ENCODE peak calls at places on chromosomes 2 and 18, in five cellular contexts. W is stomach, K is fibroblast of mammary gland, F is skeletal muscle cell, P is breast epithelium. U is an unnamed sample.

GRCh38 chr2:159211447-159212396 is 74.8 kb downstream of the WDSUB1 start:
- DNase-seq in F (no peak), P (no peak), K (no peak), W (no peak), U (no peak)

GRCh38 chr2:70993689-70993986 is 1.0 kb downstream of the TEX261 start:
- DNase-seq in F (no peak), P (no peak), W (no peak), K (no peak), U (no peak)

GRCh38 chr2:216070195-216070594 is 11.4 kb downstream of the PECR start:
- DNase-seq in F (no peak), K (no peak), W (no peak), P (no peak), U (no peak)

GRCh38 chr2:92074549-92074898 is 2796.7 kb upstream of the TEKT4 start:
- DNase-seq in W (peak), F (no peak), K (no peak), P (peak), U (no peak)

GRCh38 chr18:11096839-11097750 is 52.3 kb downstream of the PIEZO2 start:
- DNase-seq in K (peak), F (no peak), P (no peak), W (no peak), U (no peak)

GRCh38 chr2:119005081-119005480 is 63.1 kb downstream of the MARCO start:
- DNase-seq in W (no peak), F (no peak), P (no peak), K (peak), U (no peak)

GRCh38 chr18:53458944-53459580 is 765.4 kb downstream of the MBD2 start:
- DNase-seq in P (no peak), W (no peak), K (peak), F (no peak), U (no peak)

GRCh38 chr2:70920367-70920715 is 15.4 kb upstream of the ATP6V1B1 start:
- DNase-seq in F (no peak), P (no peak), W (no peak), K (no peak), U (no peak)

GRCh38 chr2:39683022-39683699 is 17.4 kb downstream of the TMEM178A start:
- DNase-seq in F (no peak), P (no peak), W (no peak), K (no peak), U (no peak)

GRCh38 chr18:59985289-59985688 is 85.5 kb downstream of the PMAIP1 start:
- DNase-seq in F (no peak), P (no peak), W (no peak), K (no peak), U (no peak)

GRCh38 chr2:219335373-219335786 is 2.8 kb upstream of the RESP18 start:
- DNase-seq in W (no peak), P (no peak), K (peak), F (no peak), U (no peak)

GRCh38 chr2:176284451-176285049 is 15.3 kb downstream of the MTX2 start:
- DNase-seq in K (peak), F (no peak), P (no peak), W (no peak), U (no peak)

GRCh38 chr2:193103064-193103463 is 908.3 kb upstream of the TMEFF2 start:
- DNase-seq in P (no peak), W (no peak), F (peak), K (peak), U (no peak)

GRCh38 chr2:190093793-190094192 is 31.3 kb upstream of the MSTN start:
- DNase-seq in F (peak), P (no peak), K (peak), W (no peak), U (peak)

GRCh38 chr2:202488671-202489070 is 112.5 kb downstream of the BMPR2 start:
- DNase-seq in P (no peak), W (no peak), F (no peak), K (no peak), U (no peak)

GRCh38 chr2:148651972-148652371 is 7.4 kb downstream of the EPC2 start:
- DNase-seq in P (no peak), K (no peak), F (no peak), W (no peak), U (no peak)

GRCh38 chr2:148812306-148812705 is 62.7 kb upstream of the KIF5C start:
- DNase-seq in F (peak), W (no peak), P (no peak), K (peak), U (no peak)

GRCh38 chr18:22504665-22505064 is 87.0 kb upstream of the CTAGE1 start:
- DNase-seq in K (peak), P (no peak), W (no peak), F (peak), U (no peak)

GRCh38 chr2:60517441-60517840 is 36.0 kb downstream of the BCL11A start:
- DNase-seq in W (no peak), P (no peak), K (no peak), F (no peak), U (no peak)

GRCh38 chr2:27025861-27026851 is 6.6 kb upstream of the TMEM214 start:
- DNase-seq in W (no peak), P (no peak), F (no peak), K (no peak), U (no peak)

GRCh38 chr2:161312996-161313395 is 4.8 kb downstream of the PSMD14 start:
- DNase-seq in P (no peak), K (peak), F (no peak), W (no peak), U (no peak)

GRCh38 chr18:44592639-44593038 is 88.0 kb upstream of the SETBP1 start:
- DNase-seq in P (no peak), K (peak), W (no peak), F (peak), U (no peak)

GRCh38 chr2:28684142-28684858 is 67.3 kb upstream of the PPP1CB start:
- DNase-seq in W (no peak), P (no peak), K (no peak), F (no peak), U (no peak)

GRCh38 chr18:2939317-2939716 is 73.6 kb downstream of the LPIN2 start:
- DNase-seq in F (no peak), W (peak), P (no peak), K (no peak), U (no peak)

GRCh38 chr2:209614630-209615369 is 156.8 kb upstream of the UNC80 start:
- DNase-seq in K (no peak), F (no peak), P (no peak), W (no peak), U (no peak)

GRCh38 chr2:219175928-219176817 is 552 bp downstream of the CNPPD1 start:
- DNase-seq in P (peak), F (no peak), W (peak), K (peak), U (no peak)

GRCh38 chr2:70710276-70710675 is 57.7 kb downstream of the ADD2 start:
- DNase-seq in K (peak), W (no peak), F (no peak), P (no peak), U (no peak)

GRCh38 chr2:120052597-120052996 is 39.7 kb downstream of the EPB41L5 start:
- DNase-seq in K (no peak), F (no peak), P (no peak), W (no peak), U (no peak)

GRCh38 chr18:13579874-13580273 is 146.5 kb downstream of the FAM210A start:
- DNase-seq in F (no peak), P (no peak), K (no peak), W (no peak), U (no peak)

GRCh38 chr2:147091448-147091847 is 753.4 kb upstream of the ACVR2A start:
- DNase-seq in W (no peak), F (no peak), P (no peak), K (no peak), U (no peak)

GRCh38 chr18:8800041-8800441 is 94.7 kb downstream of the MTCL1 start:
- DNase-seq in F (peak), K (peak), W (no peak), P (no peak), U (peak)

GRCh38 chr2:95031726-95032116 is 6.2 kb downstream of the MAL start:
- DNase-seq in K (no peak), F (no peak), P (no peak), W (no peak), U (no peak)

GRCh38 chr2:6960659-6961058 is 43.4 kb downstream of the RNF144A start:
- DNase-seq in P (no peak), W (peak), F (peak), K (peak), U (no peak)

GRCh38 chr2:195057001-195057400 is 600.0 kb upstream of the SLC39A10 start:
- DNase-seq in K (peak), F (peak), P (no peak), W (no peak), U (no peak)

GRCh38 chr18:21342372-21342771 is 100.3 kb downstream of the GREB1L start:
- DNase-seq in P (no peak), K (no peak), W (no peak), F (no peak), U (no peak)
- H3K4me3 ChIP-seq in P (no peak), K (no peak), W (no peak), F (no peak), U (no peak)

GRCh38 chr2:233060500-233061006 is 411 bp downstream of the INPP5D start:
- DNase-seq in K (no peak), F (no peak), P (peak), W (peak), U (no peak)
- H3K4me3 ChIP-seq in K (no peak), F (no peak), P (peak), W (peak), U (no peak)

DNA sequence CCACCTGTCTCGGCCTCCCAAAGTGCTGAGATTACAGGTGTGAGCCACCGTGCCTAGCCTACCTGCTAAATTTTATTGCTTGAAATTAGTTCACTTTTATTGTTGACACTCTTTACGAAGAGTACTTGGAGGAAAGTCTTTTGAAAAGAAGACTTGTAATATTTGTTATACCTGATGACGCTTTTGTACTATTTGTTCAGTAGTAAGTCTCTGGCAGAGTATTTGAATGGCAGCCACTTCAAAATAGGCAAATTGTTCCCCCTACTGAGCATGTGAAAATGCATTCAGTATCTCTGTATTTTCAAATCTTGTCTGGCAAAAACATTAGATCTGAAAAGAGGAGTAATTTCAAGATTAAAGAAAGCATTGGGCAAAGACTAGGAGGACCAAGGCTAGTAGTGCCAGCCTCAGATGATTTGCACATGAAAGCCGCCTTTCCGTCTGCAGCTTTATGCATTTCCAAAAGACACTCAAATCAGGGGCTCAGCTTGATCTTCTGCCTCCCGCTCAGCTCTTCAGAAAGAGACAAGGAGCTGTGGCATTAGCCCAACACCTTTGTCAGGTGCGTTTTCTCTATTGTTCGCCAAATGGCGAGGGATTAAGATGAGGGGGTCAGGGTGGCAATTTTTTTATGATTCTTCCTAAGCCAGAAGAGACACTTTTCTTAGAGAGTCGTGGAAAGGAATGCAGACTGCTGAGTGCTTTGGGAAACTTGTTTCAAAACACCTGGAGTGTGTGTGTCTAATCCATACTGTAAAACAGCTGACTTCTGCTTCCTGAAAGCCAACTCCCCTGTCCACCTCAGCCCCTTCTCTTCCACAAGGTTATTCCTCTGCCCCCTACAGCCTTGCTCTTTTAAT is 18.8 kb upstream of the FOXI3 start:
- DNase-seq in W (no peak), F (no peak), K (no peak), P (no peak), U (no peak)
- H3K4me3 ChIP-seq in W (no peak), F (no peak), K (no peak), P (no peak), U (no peak)

GRCh38 chr18:62425465-62426190 is 97.2 kb upstream of the ZCCHC2 start:
- DNase-seq in P (peak), K (peak), W (peak), F (peak), U (peak)
- H3K4me3 ChIP-seq in P (peak), K (peak), W (peak), F (peak), U (peak)

DNA sequence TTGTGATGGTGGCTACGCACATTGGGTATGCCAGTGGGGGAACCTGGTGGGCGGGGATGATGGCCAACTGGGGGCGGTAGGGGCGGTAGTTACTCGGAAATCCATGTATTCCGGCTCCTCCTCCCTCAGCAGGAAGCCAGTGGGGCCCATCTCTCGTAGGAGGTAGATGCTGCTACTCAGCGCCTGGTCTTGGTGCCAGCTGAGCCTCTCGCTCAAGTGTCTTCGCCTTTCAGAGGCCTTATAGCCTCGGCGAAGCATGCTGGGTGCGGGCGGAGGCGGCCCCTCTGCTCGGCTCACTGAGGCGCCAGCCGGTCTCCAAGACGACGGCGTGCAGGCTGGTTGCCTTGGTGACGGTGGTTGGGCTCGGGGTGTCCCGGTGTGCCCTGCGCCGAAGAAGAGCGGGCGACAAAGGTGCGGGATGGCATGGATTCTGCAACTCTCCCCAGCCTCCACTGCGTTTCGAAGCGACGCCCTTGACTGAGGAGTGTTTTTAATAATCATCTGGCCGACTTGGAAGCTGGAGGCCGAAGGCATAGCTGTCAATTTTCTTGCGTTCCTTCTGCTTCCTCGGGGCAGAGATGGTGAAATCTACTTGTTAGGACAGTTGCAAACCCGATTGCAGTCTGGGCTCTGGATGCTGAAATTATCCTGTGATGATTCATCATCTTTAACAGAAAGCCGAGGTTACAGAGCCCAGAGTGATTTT is at the start of gene ZSWIM2:
- DNase-seq in P (no peak), W (peak), F (peak), K (peak), U (peak)
- H3K4me3 ChIP-seq in P (peak), W (peak), F (peak), K (peak), U (peak)

DNA sequence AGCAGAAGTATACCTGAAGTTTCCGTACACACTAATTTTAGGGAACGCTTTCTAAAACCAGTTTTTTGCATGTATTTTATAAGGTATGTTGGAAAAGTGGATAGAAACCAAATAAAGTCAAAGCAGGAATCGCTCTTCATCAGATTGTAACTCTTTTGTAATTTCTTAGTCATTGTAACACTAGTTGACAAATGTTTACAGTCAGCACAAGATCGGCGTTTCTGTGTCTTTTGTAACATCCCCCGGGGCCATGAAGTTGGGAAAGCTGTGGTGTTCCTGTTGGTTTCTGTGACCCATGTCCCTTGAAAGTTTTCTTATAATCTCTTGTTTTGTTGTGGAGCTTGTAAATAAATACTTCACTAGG is 486 bp upstream of the NMI start:
- DNase-seq in P (no peak), W (no peak), F (peak), K (peak), U (no peak)
- H3K4me3 ChIP-seq in P (peak), W (peak), F (peak), K (peak), U (peak)

GRCh38 chr2:96412307-96413066 is 76.9 kb downstream of the NCAPH start:
- DNase-seq in P (no peak), F (no peak), W (no peak), K (no peak), U (no peak)
- H3K4me3 ChIP-seq in P (peak), F (no peak), W (peak), K (no peak), U (no peak)

DNA sequence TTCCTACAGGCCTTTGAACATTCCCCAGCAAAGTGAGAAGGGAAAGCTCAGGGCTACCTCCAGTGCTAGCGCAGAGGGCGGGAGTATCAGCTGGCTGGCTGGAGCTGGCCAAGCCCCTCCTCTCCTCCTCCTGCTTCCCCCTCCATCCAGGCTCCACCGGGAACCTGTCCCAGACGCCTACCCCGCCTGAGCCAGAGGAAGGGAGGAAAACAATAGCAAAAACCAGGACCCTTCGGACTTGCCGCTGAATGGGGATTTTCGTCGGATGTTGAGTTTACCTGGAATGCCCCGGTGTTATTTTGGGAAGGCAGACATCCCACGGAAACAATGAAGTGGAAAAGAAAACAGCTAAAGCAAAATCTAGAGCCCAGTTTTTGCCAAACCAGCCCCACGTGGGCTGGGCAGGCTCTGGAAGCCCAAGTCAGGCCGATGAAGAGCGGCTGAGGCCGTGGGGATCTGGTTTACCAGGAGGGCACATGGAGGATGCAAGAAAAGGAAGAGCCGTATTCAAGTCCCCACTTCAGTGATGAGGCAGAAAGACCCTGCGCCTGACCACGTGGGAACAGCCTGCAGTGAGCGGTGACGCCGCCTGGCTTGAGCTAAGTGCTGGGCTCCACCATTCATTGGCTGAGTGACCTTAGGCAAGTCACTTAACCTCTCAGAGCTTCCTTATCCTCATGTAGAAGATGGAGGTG is 100.4 kb upstream of the LCLAT1 start:
- DNase-seq in P (no peak), F (no peak), K (no peak), W (no peak), U (no peak)
- H3K4me3 ChIP-seq in P (no peak), F (no peak), K (no peak), W (peak), U (no peak)

U was measured in AG04450.